ENCODE peak calls at places on chromosomes 5 and 9, in ten cellular contexts. Q is stimulated activated CD8-positive, alpha-beta memory T cell treated with anti-CD3 and anti-CD28 coated beads, Interleukin-4, amount 100 ng/mL, for 24 hours; D is epithelial cell of proximal tubule; K is T-helper 2 cell; H is T-helper 1 cell; J is activated naive CD4-positive, alpha-beta T cell; T is NB4; X is T follicular helper cell; G is uterus; C is HT1080. M is an unnamed sample.

GRCh38 chr5:175321927-175322532 is 122.0 kb downstream of the DRD1 start:
- DNase-seq in Q (no peak), D (no peak), K (peak), H (no peak), J (no peak), T (peak), X (no peak), G (no peak), C (no peak), M (no peak)

GRCh38 chr5:170509323-170509660 is 5.5 kb downstream of the KCNIP1 start:
- DNase-seq in Q (no peak), D (no peak), K (no peak), H (no peak), J (no peak), T (no peak), X (no peak), G (no peak), C (no peak), M (no peak)

GRCh38 chr5:149550608-149551226 is 522 bp downstream of the CSNK1A1 start:
- DNase-seq in Q (no peak), D (no peak), K (no peak), H (no peak), J (no peak), T (no peak), X (no peak), G (peak), C (no peak), M (no peak)

GRCh38 chr5:104179057-104179456 is 616.5 kb upstream of the NUDT12 start:
- DNase-seq in Q (no peak), D (peak), K (peak), H (no peak), J (no peak), T (peak), X (no peak), G (no peak), C (peak), M (no peak)

GRCh38 chr9:124133752-124134151 is 122.2 kb downstream of the LHX2 start:
- DNase-seq in Q (no peak), D (no peak), K (no peak), H (no peak), J (no peak), T (peak), X (no peak), G (no peak), C (no peak), M (no peak)

GRCh38 chr5:6818594-6819512 is 105.6 kb downstream of the TENT4A start:
- DNase-seq in Q (no peak), D (no peak), K (no peak), H (no peak), J (no peak), T (no peak), X (no peak), G (no peak), C (peak), M (no peak)

GRCh38 chr5:164563370-164563769 is 1058.0 kb downstream of the MAT2B start:
- DNase-seq in Q (no peak), D (no peak), K (no peak), H (no peak), J (no peak), T (no peak), X (no peak), G (no peak), C (no peak), M (no peak)

GRCh38 chr5:1195916-1196315 is 5.5 kb upstream of the SLC6A19 start:
- DNase-seq in Q (no peak), D (no peak), K (no peak), H (no peak), J (no peak), T (no peak), X (no peak), G (no peak), C (no peak), M (no peak)

GRCh38 chr5:71974165-71974564 is 133.1 kb upstream of the MAP1B start:
- DNase-seq in Q (no peak), D (no peak), K (no peak), H (no peak), J (no peak), T (no peak), X (no peak), G (peak), C (peak), M (no peak)

GRCh38 chr5:157283434-157283833 is 17.5 kb downstream of the CYFIP2 start:
- DNase-seq in Q (no peak), D (no peak), K (peak), H (no peak), J (no peak), T (peak), X (no peak), G (no peak), C (no peak), M (no peak)

GRCh38 chr9:133979124-133979920 is 12.8 kb downstream of the VAV2 start:
- DNase-seq in Q (no peak), D (no peak), K (no peak), H (no peak), J (no peak), T (no peak), X (no peak), G (no peak), C (no peak), M (no peak)

GRCh38 chr5:164679461-164679860 is 1174.0 kb downstream of the MAT2B start:
- DNase-seq in Q (no peak), D (no peak), K (no peak), H (no peak), J (no peak), T (no peak), X (no peak), G (no peak), C (no peak), M (no peak)

GRCh38 chr5:122701640-122702523 is 73.0 kb upstream of the SNX2 start:
- DNase-seq in Q (no peak), D (no peak), K (peak), H (no peak), J (no peak), T (peak), X (no peak), G (no peak), C (no peak), M (no peak)

GRCh38 chr5:23994581-23995370 is 487.4 kb downstream of the PRDM9 start:
- DNase-seq in Q (no peak), D (no peak), K (no peak), H (no peak), J (no peak), T (peak), X (no peak), G (no peak), C (no peak), M (no peak)